ENCODE peak calls at places on chromosomes 2 and 18, in ten cellular contexts. L is endothelial cell of umbilical vein, E is sigmoid colon, Q is GM23338, O is esophagus muscularis mucosa, V is GM12892, U is HCT116, S is transverse colon, T is GM12878, R is breast epithelium. Y is an unnamed sample.

GRCh38 chr18:56505971-56506370 is 132.4 kb downstream of the TXNL1 start:
- DNase-seq in E (no peak), V (no peak), R (no peak), O (peak; percentile 79), L (no peak), T (no peak), S (no peak), U (no peak), Q (no peak), Y (no peak)

GRCh38 chr2:68385232-68385906 is 20.3 kb downstream of the PLEK start:
- DNase-seq in U (no peak), L (no peak), S (no peak), E (no peak), V (no peak), T (peak; percentile 95), O (no peak), R (no peak), Q (no peak), Y (no peak)

GRCh38 chr2:42545714-42546390 is 22.6 kb upstream of the MTA3 start:
- DNase-seq in Q (peak; percentile 89), E (no peak), L (no peak), O (no peak), S (no peak), R (no peak), U (no peak), V (no peak), T (no peak), Y (no peak)

GRCh38 chr18:2337552-2338141 is 233.7 kb downstream of the METTL4 start:
- DNase-seq in E (no peak), S (peak; percentile 19), Q (peak; percentile 74), R (no peak), U (peak; percentile 19), V (peak; percentile 5), O (no peak), T (no peak), L (peak; percentile 27), Y (no peak)

GRCh38 chr2:240374085-240374907 is 61.2 kb upstream of the GPC1 start:
- DNase-seq in E (peak; percentile 79), V (no peak), U (no peak), Q (no peak), T (no peak), S (peak; percentile 36), R (no peak), O (no peak), L (no peak), Y (peak; percentile 37)

GRCh38 chr2:241232736-241233575 is 44.5 kb downstream of the ANO7 start:
- DNase-seq in O (no peak), R (no peak), V (no peak), L (no peak), E (no peak), S (no peak), Q (no peak), U (no peak), T (no peak), Y (no peak)

GRCh38 chr2:48339451-48339850 is 190.5 kb upstream of the STON1 start:
- DNase-seq in L (no peak), U (no peak), O (no peak), E (no peak), R (no peak), V (no peak), T (no peak), Q (no peak), S (no peak), Y (no peak)

GRCh38 chr18:29496276-29496675 is 1319.3 kb upstream of the CDH2 start:
- DNase-seq in L (no peak), E (no peak), O (no peak), V (no peak), T (no peak), R (no peak), Q (no peak), U (no peak), S (no peak), Y (no peak)

GRCh38 chr2:70993689-70993986 is 1.0 kb downstream of the TEX261 start:
- DNase-seq in E (peak; percentile 28), O (peak; percentile 50), U (no peak), Q (no peak), T (no peak), L (no peak), S (no peak), R (no peak), V (no peak), Y (no peak)

GRCh38 chr2:70992945-70993688 is 1.6 kb downstream of the TEX261 start:
- DNase-seq in O (no peak), T (no peak), U (no peak), Q (no peak), R (no peak), L (no peak), S (no peak), V (no peak), E (peak; percentile 40), Y (no peak)

GRCh38 chr2:70995227-70995729 is 605 bp upstream of the TEX261 start:
- DNase-seq in L (peak; percentile 30), O (no peak), V (no peak), S (peak; percentile 52), T (no peak), U (peak; percentile 57), Q (peak; percentile 76), E (peak; percentile 65), R (no peak), Y (peak; percentile 66)

GRCh38 chr2:70994055-70994444 is 623 bp downstream of the TEX261 start:
- DNase-seq in E (no peak), Q (peak; percentile 17), T (no peak), S (no peak), L (no peak), O (peak; percentile 78), R (no peak), U (no peak), V (no peak), Y (no peak)

GRCh38 chr2:70994445-70995226 is at the start of gene TEX261:
- DNase-seq in E (peak; percentile 93), S (peak; percentile 93), R (peak; percentile 84), L (peak; percentile 92), T (peak; percentile 34), O (peak; percentile 79), U (peak; percentile 71), V (peak; percentile 93), Q (peak; percentile 95), Y (peak; percentile 98)
- TF ChIP-seq POLR2AphosphoS5 in E (peak; percentile 31), S (peak; percentile 58), R (peak; percentile 32), L (peak; percentile 82), T (no peak), O (peak; percentile 59), U (peak; percentile 73), V (peak; percentile 49), Q (peak; percentile 56), Y (peak; percentile 55)

DNA sequence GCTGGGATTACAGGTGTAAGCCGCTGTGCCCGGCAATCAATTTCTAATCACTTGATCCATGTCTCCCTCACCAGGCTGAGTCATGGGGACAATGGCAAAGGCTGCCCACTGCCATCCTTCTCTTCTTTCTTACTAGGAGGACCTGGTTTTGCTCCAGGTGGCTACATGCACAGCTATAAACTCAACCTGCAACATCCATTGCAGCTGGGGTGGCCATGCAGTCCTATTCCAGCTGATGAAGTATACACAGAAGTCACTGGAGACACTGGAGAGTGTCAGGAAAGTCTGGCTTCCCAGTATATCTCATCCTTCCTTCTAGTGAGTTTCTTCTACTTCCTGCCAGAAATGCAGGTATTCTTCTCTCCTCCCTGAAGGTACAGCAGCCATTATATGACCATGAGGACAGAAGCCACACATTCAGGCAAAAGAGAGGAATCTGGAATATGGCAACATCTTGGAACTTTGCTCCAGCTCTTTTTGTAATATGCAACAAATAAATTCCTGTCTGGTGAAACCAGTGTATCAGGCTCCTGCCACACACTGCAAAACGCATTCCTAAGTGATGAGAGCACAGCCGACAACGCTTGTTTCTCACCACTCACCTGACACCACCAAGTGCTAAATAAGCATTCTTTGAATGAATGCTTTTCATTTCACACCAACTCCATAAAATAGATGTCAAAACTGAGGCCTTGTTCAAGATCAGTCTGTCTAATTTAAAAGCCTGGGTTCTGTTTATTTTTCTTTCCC is 32.3 kb downstream of the SCTR start:
- DNase-seq in U (peak; percentile 49), L (peak; percentile 49), Q (peak; percentile 76), O (peak; percentile 81), V (no peak), R (no peak), S (peak; percentile 44), T (no peak), E (no peak), Y (peak; percentile 84)
- TF ChIP-seq POLR2AphosphoS5 in U (no peak), L (no peak), Q (no peak), O (peak; percentile 43), V (no peak), R (no peak), S (no peak), T (no peak), E (no peak), Y (peak; percentile 35)

GRCh38 chr2:60597346-60597745 is 43.9 kb upstream of the BCL11A start:
- DNase-seq in O (peak; percentile 57), Q (no peak), V (no peak), L (no peak), R (no peak), T (no peak), S (no peak), U (no peak), E (no peak), Y (no peak)

GRCh38 chr2:60604665-60605064 is 51.2 kb upstream of the BCL11A start:
- DNase-seq in O (no peak), R (no peak), E (no peak), Q (no peak), T (no peak), U (no peak), V (no peak), L (no peak), S (no peak), Y (no peak)

GRCh38 chr2:60602388-60602787 is 48.9 kb upstream of the BCL11A start:
- DNase-seq in O (no peak), L (no peak), T (no peak), E (no peak), R (no peak), Q (no peak), S (no peak), U (no peak), V (no peak), Y (no peak)

GRCh38 chr2:60603533-60604190 is 50.2 kb upstream of the BCL11A start:
- DNase-seq in U (no peak), L (no peak), Q (no peak), S (no peak), V (no peak), R (no peak), E (no peak), T (no peak), O (no peak), Y (no peak)

DNA sequence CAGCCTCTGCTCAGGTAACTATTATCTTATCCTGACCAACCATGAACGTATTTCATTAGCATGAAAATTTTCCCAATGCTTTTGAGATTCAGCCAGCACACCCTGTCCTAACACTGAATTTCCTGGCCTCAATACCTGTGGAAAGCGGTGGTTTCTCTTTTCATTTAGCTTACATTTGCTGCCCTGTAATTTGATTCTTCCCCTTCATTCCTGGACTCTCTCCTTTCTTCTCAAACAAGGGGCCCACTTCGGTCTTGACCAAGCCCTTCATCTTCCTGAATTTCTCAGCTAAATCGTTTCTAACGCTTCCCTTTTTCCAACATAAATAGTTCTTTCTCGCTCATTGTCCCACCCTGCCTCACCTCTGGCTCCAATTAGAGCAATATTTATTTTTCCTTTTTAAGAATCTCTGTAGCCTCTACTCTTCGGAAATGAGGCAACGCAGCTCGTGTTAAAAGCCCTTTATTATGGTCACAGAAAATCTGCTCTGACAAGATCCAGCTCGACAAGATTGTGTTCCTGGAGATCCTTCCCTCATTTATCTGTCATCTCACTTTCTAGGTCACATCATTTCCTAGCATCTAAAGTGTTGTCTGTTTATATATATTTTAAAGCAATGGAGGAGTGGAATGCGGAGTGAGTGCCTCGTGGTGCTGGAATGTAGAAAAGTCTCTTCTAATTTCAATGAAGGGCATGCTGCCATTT is 49.5 kb upstream of the BCL11A start:
- DNase-seq in O (no peak), E (no peak), L (no peak), V (no peak), T (no peak), R (no peak), U (no peak), S (no peak), Q (peak; percentile 52), Y (no peak)
- TF ChIP-seq POLR2AphosphoS5 in O (no peak), E (no peak), L (no peak), V (no peak), T (no peak), R (no peak), U (no peak), S (no peak), Q (no peak), Y (no peak)

GRCh38 chr18:50262977-50263376 is 3.3 kb downstream of the CFAP53 start:
- DNase-seq in E (no peak), V (no peak), U (no peak), L (no peak), S (no peak), R (no peak), O (no peak), T (no peak), Q (no peak), Y (no peak)

GRCh38 chr18:50268022-50268747 is 1.9 kb upstream of the CFAP53 start:
- DNase-seq in L (peak; percentile 77), V (peak; percentile 89), E (peak; percentile 85), Q (peak; percentile 97), R (peak; percentile 80), S (peak; percentile 89), U (no peak), T (peak; percentile 62), O (no peak), Y (peak; percentile 88)

DNA sequence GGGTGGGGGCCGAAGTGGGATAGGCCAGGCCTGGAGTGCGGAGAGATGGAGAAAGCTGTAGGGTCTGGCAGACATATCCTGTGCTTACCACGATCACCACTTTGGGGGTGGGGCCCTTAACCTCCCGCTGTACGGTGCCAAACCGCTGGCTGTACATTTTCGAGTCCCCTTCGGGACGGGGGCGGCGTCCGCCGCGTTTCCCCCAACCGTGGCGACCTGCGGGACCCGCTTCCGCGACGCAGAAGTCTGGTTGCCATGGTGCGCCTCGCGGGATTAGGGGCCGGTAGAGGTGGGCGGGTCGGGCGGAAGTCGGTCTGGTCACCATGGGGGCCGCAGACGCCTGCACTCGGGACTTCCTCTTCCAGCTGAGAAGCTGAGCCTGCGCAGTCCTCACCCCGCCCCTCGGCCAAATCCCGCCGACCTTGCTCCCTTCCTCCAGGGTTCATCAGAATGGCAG is at the start of gene CFAP53:
- DNase-seq in U (no peak), O (peak; percentile 98), E (peak; percentile 96), Q (peak; percentile 96), V (peak; percentile 90), S (peak; percentile 94), T (peak; percentile 57), R (peak; percentile 86), L (peak; percentile 89), Y (peak; percentile 96)
- TF ChIP-seq POLR2AphosphoS5 in U (no peak), O (peak; percentile 54), E (peak; percentile 41), Q (no peak), V (peak; percentile 59), S (peak; percentile 63), T (no peak), R (no peak), L (peak; percentile 64), Y (peak; percentile 41)